ENCODE peak calls at places on chromosomes 16 and 17, in ten cellular contexts. R is K562, N is transverse colon, S is HL-60, V is GM23338, E is spleen, M is H1, K is HCT116, B is prostate gland, Q is GM12891. X is an unnamed sample.

GRCh38 chr16:85296859-85297698 is 184.8 kb upstream of the CIBAR2 start:
- DNase-seq in R (peak; percentile 90), N (peak; percentile 58), S (no peak), V (peak; percentile 71), E (no peak), M (peak; percentile 87), K (peak; percentile 31), B (no peak), Q (peak; percentile 63), X (peak; percentile 59)

GRCh38 chr17:74900208-74900607 is 6.8 kb upstream of the FADS6 start:
- DNase-seq in R (no peak), N (no peak), S (no peak), V (no peak), E (no peak), M (no peak), K (no peak), B (no peak), Q (no peak), X (no peak)

GRCh38 chr17:1568950-1569810 is 6.6 kb upstream of the PITPNA start:
- DNase-seq in R (no peak), N (no peak), S (no peak), V (no peak), E (no peak), M (no peak), K (no peak), B (no peak), Q (no peak), X (no peak)

GRCh38 chr17:57563968-57564367 is 181.1 kb downstream of the CCDC182 start:
- DNase-seq in R (no peak), N (no peak), S (no peak), V (no peak), E (no peak), M (no peak), K (no peak), B (no peak), Q (no peak), X (no peak)

GRCh38 chr17:57629470-57629869 is 115.6 kb downstream of the CCDC182 start:
- DNase-seq in R (no peak), N (peak; percentile 46), S (peak; percentile 81), V (no peak), E (peak; percentile 83), M (no peak), K (no peak), B (no peak), Q (peak; percentile 66), X (peak; percentile 67)

GRCh38 chr17:66713533-66714042 is 121.3 kb upstream of the CACNG5 start:
- DNase-seq in R (no peak), N (no peak), S (no peak), V (no peak), E (no peak), M (no peak), K (no peak), B (no peak), Q (no peak), X (no peak)

GRCh38 chr17:37830151-37830993 is 85.5 kb upstream of the HNF1B start:
- DNase-seq in R (no peak), N (no peak), S (no peak), V (no peak), E (no peak), M (no peak), K (no peak), B (no peak), Q (no peak), X (no peak)

GRCh38 chr16:50425044-50425443 is 56.3 kb upstream of the BRD7 start:
- DNase-seq in R (no peak), N (no peak), S (no peak), V (no peak), E (no peak), M (no peak), K (no peak), B (no peak), Q (no peak), X (no peak)

GRCh38 chr17:70896843-70897242 is 727.5 kb downstream of the KCNJ2 start:
- DNase-seq in R (no peak), N (no peak), S (no peak), V (no peak), E (no peak), M (no peak), K (no peak), B (no peak), Q (no peak), X (no peak)

GRCh38 chr17:63124536-63124935 is 158.5 kb downstream of the TANC2 start:
- DNase-seq in R (no peak), N (no peak), S (no peak), V (peak; percentile 47), E (no peak), M (no peak), K (no peak), B (no peak), Q (no peak), X (no peak)

GRCh38 chr17:19263621-19264010 is 26.4 kb downstream of the EPN2 start:
- DNase-seq in R (no peak), N (no peak), S (no peak), V (no peak), E (peak; percentile 8), M (no peak), K (no peak), B (no peak), Q (no peak), X (no peak)
- TF ChIP-seq POLR2AphosphoS5 in R (no peak), N (no peak), S (no peak), V (no peak), E (no peak), M (no peak), K (no peak), B (peak; percentile 58), Q (no peak), X (no peak)

GRCh38 chr17:2893422-2893914 is 97.2 kb downstream of the RAP1GAP2 start:
- DNase-seq in R (no peak), N (peak; percentile 79), S (no peak), V (no peak), E (no peak), M (no peak), K (peak; percentile 90), B (no peak), Q (no peak), X (no peak)
- TF ChIP-seq POLR2AphosphoS5 in R (no peak), N (peak; percentile 26), S (no peak), V (no peak), E (no peak), M (no peak), K (peak; percentile 35), B (no peak), Q (no peak), X (no peak)

DNA sequence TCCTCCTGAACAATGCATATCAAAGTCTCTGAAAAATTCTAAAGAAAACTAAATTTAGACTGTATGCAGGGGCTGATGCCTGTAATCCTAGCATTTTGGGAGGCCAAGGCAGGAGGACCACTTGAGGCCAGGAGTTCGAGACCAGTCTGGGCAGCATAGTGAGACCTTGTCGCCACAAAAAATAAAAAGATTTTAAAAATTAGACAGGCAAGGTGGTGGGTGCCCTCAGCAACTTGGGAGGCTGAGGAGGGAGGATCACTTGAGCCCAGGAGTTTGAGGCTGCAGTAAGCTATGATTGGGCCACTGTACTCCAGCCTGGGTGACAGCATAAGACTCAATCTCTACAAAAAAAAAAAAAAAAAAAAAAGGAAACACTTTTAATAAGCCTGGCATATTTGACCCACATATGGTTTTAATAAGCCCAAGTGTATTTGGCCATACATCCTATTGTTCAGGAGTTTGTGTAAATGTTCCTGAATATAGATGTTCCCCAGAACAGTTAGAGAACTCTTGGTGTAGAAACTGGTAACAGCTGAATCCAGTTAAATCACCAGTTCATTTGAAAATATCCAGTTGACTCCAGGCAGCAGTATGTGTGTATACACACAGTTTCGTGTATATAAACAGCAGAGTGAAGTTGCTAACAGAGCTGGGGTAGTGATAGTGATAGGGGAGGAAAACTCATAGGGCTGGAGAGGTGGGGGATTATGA is 30.3 kb upstream of the MMD start:
- DNase-seq in R (no peak), N (no peak), S (no peak), V (no peak), E (no peak), M (no peak), K (no peak), B (no peak), Q (no peak), X (no peak)
- TF ChIP-seq POLR2AphosphoS5 in R (no peak), N (peak; percentile 21), S (no peak), V (no peak), E (no peak), M (no peak), K (no peak), B (no peak), Q (no peak), X (no peak)

DNA sequence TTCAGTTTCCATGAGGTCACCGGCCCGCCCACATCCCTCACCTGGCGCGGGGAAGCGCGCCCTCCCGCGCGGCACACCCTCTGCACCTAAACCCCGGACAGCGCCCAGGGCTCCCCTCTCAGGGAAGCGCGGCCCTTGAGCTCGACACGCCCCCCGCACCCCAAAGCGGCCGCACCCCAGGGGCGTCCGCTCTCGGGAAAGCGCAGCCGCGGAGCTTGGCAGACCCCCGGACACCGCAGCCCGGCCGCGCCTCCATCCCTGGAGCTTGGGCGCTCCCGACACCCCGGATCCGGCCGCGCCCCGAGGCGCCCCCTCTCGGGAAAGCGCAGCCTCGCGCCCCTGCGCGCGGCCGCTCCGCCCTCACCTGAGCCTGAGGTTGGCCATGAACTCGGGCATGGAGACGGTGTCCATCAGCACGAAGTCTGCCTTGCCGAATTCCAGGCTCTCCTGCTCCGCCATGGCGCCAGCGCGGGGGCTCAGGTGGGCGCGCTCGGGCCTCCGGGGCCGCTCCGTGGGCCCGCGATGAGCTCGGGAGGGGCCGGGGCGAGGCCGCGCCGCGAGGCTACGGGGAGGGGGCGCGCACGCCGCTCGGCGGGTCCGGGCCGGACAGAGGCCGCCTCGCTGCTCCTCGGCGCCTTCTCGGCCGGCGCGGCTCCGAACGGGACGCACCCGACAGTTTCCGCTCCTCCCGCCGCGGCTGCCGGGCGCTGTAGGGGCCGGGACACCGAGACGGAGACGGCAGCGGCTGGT is at the start of gene MYO1D:
- DNase-seq in R (peak; percentile 74), N (peak; percentile 88), S (no peak), V (peak; percentile 86), E (peak; percentile 89), M (peak; percentile 88), K (peak; percentile 46), B (peak; percentile 53), Q (peak; percentile 48), X (peak; percentile 34)
- TF ChIP-seq POLR2AphosphoS5 in R (peak; percentile 1), N (peak; percentile 86), S (no peak), V (peak; percentile 71), E (peak; percentile 76), M (no peak), K (peak; percentile 73), B (no peak), Q (no peak), X (no peak)

GRCh38 chr17:40317345-40317873 is 8.4 kb downstream of the RARA start:
- DNase-seq in R (peak; percentile 66), N (peak; percentile 71), S (no peak), V (peak; percentile 91), E (peak; percentile 78), M (peak; percentile 85), K (peak; percentile 46), B (no peak), Q (peak; percentile 62), X (no peak)
- TF ChIP-seq POLR2AphosphoS5 in R (no peak), N (no peak), S (no peak), V (no peak), E (no peak), M (no peak), K (no peak), B (no peak), Q (no peak), X (no peak)